ENCODE peak calls at places on chromosomes 7 and 10, in ten cellular contexts. E is sciatic nerve; X is NCI-H1417; Z is activated effector memory CD4-positive, alpha-beta T cell treated with anti-CD3 and anti-CD28 coated beads, Interleukin-2, amount 50 U/mL, for 16 hours; S is kidney tubule cell; B is KBM-7; Q is CD4-positive, alpha-beta memory T cell; D is ureter; F is SHP77; H is HT1080. M is an unnamed sample.

GRCh38 chr7:107441576-107442422 is 28.1 kb upstream of the GPR22 start:
- DNase-seq in E (no peak), B (no peak), F (no peak), Q (no peak), X (no peak), D (no peak), S (no peak), H (no peak), Z (no peak), M (no peak)

GRCh38 chr7:49320083-49320482 is 395.7 kb downstream of the CDC14C start:
- DNase-seq in S (no peak), Z (no peak), B (no peak), D (no peak), H (no peak), X (no peak), Q (no peak), F (no peak), E (no peak), M (no peak)

GRCh38 chr7:19030280-19030679 is 87.2 kb downstream of the TWIST1 start:
- DNase-seq in S (no peak), E (no peak), B (no peak), Z (no peak), F (no peak), X (no peak), Q (no peak), D (no peak), H (no peak), M (no peak)

GRCh38 chr10:1100691-1101368 is 44.6 kb downstream of the WDR37 start:
- DNase-seq in B (no peak), X (no peak), D (no peak), H (no peak), Q (no peak), S (no peak), Z (no peak), E (peak; percentile 40), F (no peak), M (no peak)

GRCh38 chr7:29987083-29987482 is 2.5 kb downstream of the SCRN1 start:
- DNase-seq in D (no peak), Z (no peak), X (no peak), H (peak; percentile 46), Q (no peak), E (no peak), B (peak; percentile 12), F (no peak), S (peak; percentile 68), M (no peak)

GRCh38 chr7:155223503-155223902 is 74.2 kb upstream of the INSIG1 start:
- DNase-seq in X (peak; percentile 43), H (no peak), Z (no peak), S (no peak), Q (no peak), E (no peak), B (no peak), D (no peak), F (no peak), M (no peak)

GRCh38 chr7:157845203-157845810 is 508.5 kb downstream of the DNAJB6 start:
- DNase-seq in E (no peak), B (no peak), Z (no peak), D (no peak), F (no peak), Q (no peak), S (no peak), X (no peak), H (peak; percentile 69), M (no peak)

GRCh38 chr7:22447759-22448158 is 52.2 kb downstream of the STEAP1B start:
- DNase-seq in H (no peak), Q (no peak), S (no peak), Z (no peak), X (peak; percentile 84), E (no peak), B (no peak), F (peak; percentile 97), D (no peak), M (no peak)

GRCh38 chr10:58590152-58590551 is 77.5 kb downstream of the BICC1 start:
- DNase-seq in X (no peak), B (no peak), S (peak; percentile 82), H (peak; percentile 73), D (no peak), E (no peak), Z (no peak), Q (no peak), F (no peak), M (no peak)

GRCh38 chr10:103197177-103197576 is 4.1 kb upstream of the NT5C2 start:
- DNase-seq in Z (no peak), F (no peak), B (peak; percentile 72), D (peak; percentile 50), X (no peak), H (peak; percentile 91), S (peak; percentile 85), E (no peak), Q (no peak), M (peak; percentile 59)

GRCh38 chr10:93458821-93459257 is 23.3 kb downstream of the MYOF start:
- DNase-seq in X (no peak), Q (no peak), F (no peak), H (peak; percentile 100), B (peak; percentile 62), S (peak; percentile 100), Z (no peak), E (peak; percentile 80), D (peak; percentile 86), M (no peak)

GRCh38 chr7:137873524-137873923 is 26.8 kb upstream of the DGKI start:
- DNase-seq in Q (no peak), X (no peak), F (no peak), S (peak; percentile 65), Z (no peak), B (no peak), D (no peak), E (no peak), H (no peak), M (peak; percentile 52)

GRCh38 chr10:48453451-48454301 is 147.2 kb downstream of the MAPK8 start:
- DNase-seq in D (peak; percentile 31), E (peak; percentile 37), Q (no peak), F (no peak), S (no peak), B (no peak), X (no peak), H (no peak), Z (peak; percentile 56), M (no peak)

GRCh38 chr7:107874605-107875446 is 16.2 kb upstream of the DLD start:
- DNase-seq in H (peak; percentile 78), B (peak; percentile 84), D (peak; percentile 54), F (peak; percentile 52), S (peak; percentile 66), E (no peak), Z (no peak), X (peak; percentile 85), Q (peak; percentile 52), M (peak; percentile 64)

GRCh38 chr10:62916157-62916603 is 100.0 kb upstream of the EGR2 start:
- DNase-seq in Q (no peak), S (peak; percentile 80), X (no peak), B (no peak), Z (no peak), H (peak; percentile 73), F (no peak), D (no peak), E (no peak), M (no peak)

GRCh38 chr10:57300718-57301117 is 939.7 kb upstream of the ZWINT start:
- DNase-seq in Z (no peak), B (no peak), X (no peak), D (no peak), Q (no peak), E (no peak), S (no peak), F (no peak), H (no peak), M (no peak)